ENCODE peak calls at places on chromosomes 4 and X, in four cellular contexts. One of them, this sample, is unnamed.
A peak's percentile ranks its signal among the peaks of the same experiment; 100 is the strongest.

GRCh38 chrX:23797371-23798128 is 14.6 kb downstream of the SAT1 start:
- DNase-seq in AG10803: no peak
- DNase-seq in endothelial cell of umbilical vein: peak; percentile 42
- DNase-seq in mesenchymal stem cell: no peak
- DNase-seq in this sample: no peak

GRCh38 chr4:76539979-76540378 is 105.0 kb downstream of the SHROOM3 start:
- DNase-seq in endothelial cell of umbilical vein: no peak
- DNase-seq in mesenchymal stem cell: peak; percentile 37
- DNase-seq in AG10803: peak; percentile 66
- DNase-seq in this sample: peak; percentile 90

GRCh38 chr4:145484240-145484846 is 2.7 kb downstream of the SMAD1 start:
- DNase-seq in mesenchymal stem cell: no peak
- DNase-seq in AG10803: no peak
- DNase-seq in endothelial cell of umbilical vein: peak; percentile 47
- DNase-seq in this sample: no peak

GRCh38 chrX:40108084-40108958 is 10.6 kb upstream of the BCOR start:
- DNase-seq in AG10803: peak; percentile 67
- DNase-seq in endothelial cell of umbilical vein: peak; percentile 75
- DNase-seq in mesenchymal stem cell: peak; percentile 77
- DNase-seq in this sample: peak; percentile 61

GRCh38 chr4:15118281-15118680 is 116.0 kb downstream of the CPEB2 start:
- DNase-seq in mesenchymal stem cell: no peak
- DNase-seq in AG10803: peak; percentile 57
- DNase-seq in endothelial cell of umbilical vein: no peak
- DNase-seq in this sample: no peak

GRCh38 chr4:127268367-127268766 is 364.4 kb upstream of the INTU start:
- DNase-seq in AG10803: no peak
- DNase-seq in mesenchymal stem cell: no peak
- DNase-seq in endothelial cell of umbilical vein: no peak
- DNase-seq in this sample: no peak

GRCh38 chr4:6269400-6269650 is 325 bp upstream of the WFS1 start:
- DNase-seq in mesenchymal stem cell: no peak
- DNase-seq in AG10803: no peak
- DNase-seq in endothelial cell of umbilical vein: no peak
- DNase-seq in this sample: no peak

GRCh38 chrX:50827996-50828395 is 14.0 kb upstream of the SHROOM4 start:
- DNase-seq in AG10803: peak; percentile 2
- DNase-seq in mesenchymal stem cell: no peak
- DNase-seq in endothelial cell of umbilical vein: peak; percentile 12
- DNase-seq in this sample: no peak

GRCh38 chrX:3680459-3680858 is 33.0 kb downstream of the PRKX start:
- DNase-seq in endothelial cell of umbilical vein: no peak
- DNase-seq in AG10803: no peak
- DNase-seq in mesenchymal stem cell: peak; percentile 11
- DNase-seq in this sample: no peak

GRCh38 chrX:96455078-96455477 is 229.6 kb upstream of the DIAPH2 start:
- DNase-seq in endothelial cell of umbilical vein: no peak
- DNase-seq in AG10803: no peak
- DNase-seq in mesenchymal stem cell: no peak
- DNase-seq in this sample: no peak

GRCh38 chr4:87012265-87012953 is 77.6 kb downstream of the AFF1 start:
- DNase-seq in mesenchymal stem cell: no peak
- DNase-seq in endothelial cell of umbilical vein: no peak
- DNase-seq in AG10803: no peak
- DNase-seq in this sample: no peak

GRCh38 chr4:157221895-157222763 is 1.6 kb downstream of the GRIA2 start:
- DNase-seq in endothelial cell of umbilical vein: peak; percentile 11
- DNase-seq in AG10803: no peak
- DNase-seq in mesenchymal stem cell: no peak
- DNase-seq in this sample: no peak
- H3K4me3 ChIP-seq in endothelial cell of umbilical vein: peak overlapping the region; percentile 44
- H3K4me3 ChIP-seq in AG10803: peak overlapping the region; percentile 40
- H3K4me3 ChIP-seq in mesenchymal stem cell: peak overlapping the region; percentile 78
- H3K4me3 ChIP-seq in this sample: peak overlapping the region; percentile 5

GRCh38 chrX:10482708-10483107 is 137.7 kb downstream of the MID1 start:
- DNase-seq in mesenchymal stem cell: no peak
- DNase-seq in AG10803: no peak
- DNase-seq in endothelial cell of umbilical vein: no peak
- DNase-seq in this sample: no peak
- H3K4me3 ChIP-seq in mesenchymal stem cell: no peak overlapping the region
- H3K4me3 ChIP-seq in AG10803: no peak overlapping the region
- H3K4me3 ChIP-seq in endothelial cell of umbilical vein: no peak overlapping the region
- H3K4me3 ChIP-seq in this sample: no peak overlapping the region

GRCh38 chr4:39466747-39467146 is 7.9 kb downstream of the LIAS start:
- DNase-seq in endothelial cell of umbilical vein: no peak
- DNase-seq in AG10803: no peak
- DNase-seq in mesenchymal stem cell: no peak
- DNase-seq in this sample: peak; percentile 61

GRCh38 chr4:39472396-39472795 is 13.5 kb downstream of the LIAS start:
- DNase-seq in mesenchymal stem cell: no peak
- DNase-seq in AG10803: peak; percentile 71
- DNase-seq in endothelial cell of umbilical vein: no peak
- DNase-seq in this sample: no peak

GRCh38 chr4:39470402-39470801 is 11.5 kb downstream of the LIAS start:
- DNase-seq in endothelial cell of umbilical vein: no peak
- DNase-seq in mesenchymal stem cell: no peak
- DNase-seq in AG10803: no peak
- DNase-seq in this sample: no peak

GRCh38 chr4:39467470-39467869 is 8.6 kb downstream of the LIAS start:
- DNase-seq in mesenchymal stem cell: no peak
- DNase-seq in endothelial cell of umbilical vein: no peak
- DNase-seq in AG10803: no peak
- DNase-seq in this sample: no peak

GRCh38 chr4:39469429-39470077 is 10.7 kb downstream of the LIAS start:
- DNase-seq in AG10803: peak; percentile 87
- DNase-seq in endothelial cell of umbilical vein: peak; percentile 92
- DNase-seq in mesenchymal stem cell: peak; percentile 91
- DNase-seq in this sample: peak; percentile 81
- H3K4me3 ChIP-seq in AG10803: no peak overlapping the region
- H3K4me3 ChIP-seq in endothelial cell of umbilical vein: no peak overlapping the region
- H3K4me3 ChIP-seq in mesenchymal stem cell: no peak overlapping the region
- H3K4me3 ChIP-seq in this sample: no peak overlapping the region

GRCh38 chr4:168097161-168097560 is 4.8 kb downstream of the ANXA10 start:
- DNase-seq in mesenchymal stem cell: no peak
- DNase-seq in AG10803: no peak
- DNase-seq in endothelial cell of umbilical vein: no peak
- DNase-seq in this sample: no peak

GRCh38 chr4:168098257-168098717 is 6.0 kb downstream of the ANXA10 start:
- DNase-seq in endothelial cell of umbilical vein: peak; percentile 91
- DNase-seq in AG10803: no peak
- DNase-seq in mesenchymal stem cell: no peak
- DNase-seq in this sample: peak; percentile 46

GRCh38 chr4:168092176-168092712 is at the start of gene ANXA10:
- DNase-seq in endothelial cell of umbilical vein: no peak
- DNase-seq in AG10803: no peak
- DNase-seq in mesenchymal stem cell: no peak
- DNase-seq in this sample: no peak

GRCh38 chr4:168096444-168096784 is 4.1 kb downstream of the ANXA10 start:
- DNase-seq in endothelial cell of umbilical vein: no peak
- DNase-seq in mesenchymal stem cell: no peak
- DNase-seq in AG10803: no peak
- DNase-seq in this sample: no peak

DNA sequence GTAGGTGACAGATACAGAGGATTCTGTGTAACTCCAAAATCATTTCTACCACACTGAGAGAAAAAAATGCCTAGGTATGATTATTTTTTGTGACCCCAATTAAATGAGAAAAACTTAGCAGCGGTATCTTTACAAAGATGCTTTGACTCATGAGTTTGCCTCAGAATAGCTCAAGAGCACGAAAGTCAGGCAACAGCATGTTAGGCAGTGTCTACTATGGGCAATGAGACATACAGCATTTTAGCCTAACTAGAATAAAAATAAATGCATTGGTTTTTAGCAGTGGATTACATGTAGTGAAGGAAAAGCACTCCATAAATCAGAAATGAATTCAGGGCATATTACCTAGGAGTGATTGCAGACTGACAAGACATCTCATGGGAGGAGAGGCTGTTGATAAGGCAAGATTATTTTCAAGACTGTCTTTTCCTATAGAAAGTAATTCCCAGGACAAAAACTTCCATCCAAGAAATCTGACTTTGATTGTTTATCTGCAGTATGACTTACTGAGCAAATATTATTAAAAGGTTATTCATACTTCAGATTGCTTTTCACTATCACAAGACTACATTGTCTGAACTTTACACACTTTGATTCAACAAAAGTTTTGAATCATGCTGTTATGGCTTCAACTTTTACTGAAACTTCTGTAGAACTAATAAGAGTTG is 3.6 kb downstream of the ANXA10 start:
- DNase-seq in AG10803: no peak
- DNase-seq in endothelial cell of umbilical vein: peak; percentile 52
- DNase-seq in mesenchymal stem cell: no peak
- DNase-seq in this sample: no peak
- H3K4me3 ChIP-seq in AG10803: no peak overlapping the region
- H3K4me3 ChIP-seq in endothelial cell of umbilical vein: no peak overlapping the region
- H3K4me3 ChIP-seq in mesenchymal stem cell: peak overlapping the region; percentile 42
- H3K4me3 ChIP-seq in this sample: no peak overlapping the region

GRCh38 chr4:57233391-57233790 is 123.2 kb upstream of the IGFBP7 start:
- DNase-seq in mesenchymal stem cell: peak; percentile 82
- DNase-seq in AG10803: peak; percentile 6
- DNase-seq in endothelial cell of umbilical vein: peak; percentile 67
- DNase-seq in this sample: peak; percentile 61
- H3K4me3 ChIP-seq in mesenchymal stem cell: peak overlapping the region; percentile 38
- H3K4me3 ChIP-seq in AG10803: no peak overlapping the region
- H3K4me3 ChIP-seq in endothelial cell of umbilical vein: no peak overlapping the region
- H3K4me3 ChIP-seq in this sample: no peak overlapping the region

This sample was measured in fibroblast of lung.